ENCODE peak calls at places on chromosomes 1 and 21, in ten cellular contexts. F is AG10803; S is AG04449; D is fibroblast of villous mesenchyme; V is CD8-positive, alpha-beta T cell; O is sigmoid colon; N is body of pancreas; Y is MM.1S; W is lower lobe of right lung; B is heart left ventricle. Z is an unnamed sample.

GRCh38 chr1:151293093-151293492 is 11.0 kb downstream of the ZNF687 start:
- DNase-seq in O (no peak), Y (no peak), D (no peak), N (no peak), F (no peak), B (no peak), S (no peak), W (peak; percentile 35), V (no peak), Z (no peak)

GRCh38 chr1:206489980-206490534 is 17.3 kb upstream of the RASSF5 start:
- DNase-seq in S (no peak), Y (peak; percentile 76), O (peak; percentile 85), F (peak; percentile 70), B (peak; percentile 84), V (peak; percentile 72), D (peak; percentile 74), N (peak; percentile 90), W (peak; percentile 81), Z (peak; percentile 71)

GRCh38 chr1:13707211-13707610 is 7.2 kb downstream of the PRDM2 start:
- DNase-seq in Y (no peak), B (no peak), W (no peak), D (peak; percentile 57), F (peak; percentile 70), S (no peak), O (no peak), N (no peak), V (no peak), Z (no peak)

GRCh38 chr21:33871171-33871570 is 44.4 kb downstream of the ATP5PO start:
- DNase-seq in B (no peak), D (no peak), F (peak; percentile 42), O (no peak), N (no peak), W (no peak), S (no peak), V (no peak), Y (no peak), Z (peak; percentile 19)

GRCh38 chr1:1799716-1800115 is 21.4 kb upstream of the NADK start:
- DNase-seq in B (no peak), Y (peak; percentile 64), D (no peak), N (no peak), O (no peak), S (no peak), F (no peak), W (no peak), V (no peak), Z (no peak)

GRCh38 chr1:54180666-54181360 is 19.0 kb downstream of the CYB5RL start:
- DNase-seq in F (no peak), B (no peak), V (no peak), Y (no peak), W (no peak), S (no peak), D (no peak), O (no peak), N (no peak), Z (no peak)

GRCh38 chr1:15669864-15670263 is 14.3 kb upstream of the PLEKHM2 start:
- DNase-seq in V (no peak), N (no peak), F (no peak), S (no peak), O (no peak), B (no peak), W (no peak), D (no peak), Y (no peak), Z (no peak)

GRCh38 chr21:27803571-27803970 is 836.7 kb upstream of the ADAMTS5 start:
- DNase-seq in S (no peak), O (no peak), W (no peak), Y (no peak), F (no peak), B (no peak), D (no peak), N (no peak), V (no peak), Z (no peak)

GRCh38 chr1:160630523-160631087 is 16.2 kb downstream of the SLAMF1 start:
- DNase-seq in D (peak; percentile 9), N (no peak), W (no peak), Y (no peak), V (no peak), B (no peak), F (no peak), O (no peak), S (no peak), Z (no peak)

GRCh38 chr1:98019747-98020146 is 98.9 kb upstream of the DPYD start:
- DNase-seq in O (no peak), F (no peak), B (no peak), D (no peak), Y (no peak), N (no peak), S (no peak), V (no peak), W (no peak), Z (no peak)

GRCh38 chr21:42234026-42234425 is 15.1 kb downstream of the ABCG1 start:
- DNase-seq in W (peak; percentile 30), V (no peak), F (no peak), D (no peak), N (no peak), Y (no peak), S (no peak), B (no peak), O (no peak), Z (no peak)

GRCh38 chr1:27885620-27886352 is 13.4 kb downstream of the THEMIS2 start:
- DNase-seq in D (no peak), S (no peak), Y (no peak), W (no peak), O (peak; percentile 60), V (no peak), N (no peak), F (no peak), B (no peak), Z (no peak)

GRCh38 chr1:156006666-156007376 is 13.9 kb downstream of the SSR2 start:
- DNase-seq in F (no peak), V (no peak), Y (no peak), O (no peak), D (no peak), N (no peak), B (no peak), W (no peak), S (no peak), Z (no peak)

GRCh38 chr1:42674214-42674613 is 8.0 kb upstream of the YBX1 start:
- DNase-seq in N (peak; percentile 27), B (no peak), Y (no peak), D (no peak), W (no peak), S (no peak), V (no peak), F (no peak), O (no peak), Z (no peak)

GRCh38 chr1:165207774-165208359 is 148.6 kb downstream of the LMX1A start:
- DNase-seq in O (no peak), F (no peak), S (no peak), W (no peak), N (no peak), Y (no peak), V (no peak), B (no peak), D (no peak), Z (no peak)
- H3K4me3 ChIP-seq in O (no peak overlapping the region), F (no peak overlapping the region), S (no peak overlapping the region), W (no peak overlapping the region), N (no peak overlapping the region), Y (no peak overlapping the region), V (no peak overlapping the region), B (no peak overlapping the region), D (no peak overlapping the region), Z (no peak overlapping the region)

GRCh38 chr1:202187697-202188407 is 5.7 kb upstream of the LGR6 start:
- DNase-seq in W (no peak), S (no peak), F (no peak), N (no peak), B (peak; percentile 40), V (no peak), O (no peak), D (no peak), Y (no peak), Z (no peak)

GRCh38 chr1:202187040-202187671 is 6.4 kb upstream of the LGR6 start:
- DNase-seq in O (no peak), D (no peak), V (no peak), B (peak; percentile 60), Y (no peak), F (no peak), N (no peak), S (no peak), W (peak; percentile 78), Z (no peak)

GRCh38 chr1:202189012-202189790 is 4.4 kb upstream of the LGR6 start:
- DNase-seq in F (peak; percentile 43), D (peak; percentile 55), Y (peak; percentile 83), N (peak; percentile 84), V (peak; percentile 81), B (peak; percentile 87), W (peak; percentile 87), O (no peak), S (no peak), Z (peak; percentile 31)

GRCh38 chr1:202192770-202193613 is 607 bp upstream of the LGR6 start:
- DNase-seq in O (peak; percentile 77), B (peak; percentile 76), F (peak; percentile 33), W (peak; percentile 74), V (peak; percentile 62), S (no peak), N (peak; percentile 67), D (peak; percentile 47), Y (peak; percentile 43), Z (peak; percentile 39)

DNA sequence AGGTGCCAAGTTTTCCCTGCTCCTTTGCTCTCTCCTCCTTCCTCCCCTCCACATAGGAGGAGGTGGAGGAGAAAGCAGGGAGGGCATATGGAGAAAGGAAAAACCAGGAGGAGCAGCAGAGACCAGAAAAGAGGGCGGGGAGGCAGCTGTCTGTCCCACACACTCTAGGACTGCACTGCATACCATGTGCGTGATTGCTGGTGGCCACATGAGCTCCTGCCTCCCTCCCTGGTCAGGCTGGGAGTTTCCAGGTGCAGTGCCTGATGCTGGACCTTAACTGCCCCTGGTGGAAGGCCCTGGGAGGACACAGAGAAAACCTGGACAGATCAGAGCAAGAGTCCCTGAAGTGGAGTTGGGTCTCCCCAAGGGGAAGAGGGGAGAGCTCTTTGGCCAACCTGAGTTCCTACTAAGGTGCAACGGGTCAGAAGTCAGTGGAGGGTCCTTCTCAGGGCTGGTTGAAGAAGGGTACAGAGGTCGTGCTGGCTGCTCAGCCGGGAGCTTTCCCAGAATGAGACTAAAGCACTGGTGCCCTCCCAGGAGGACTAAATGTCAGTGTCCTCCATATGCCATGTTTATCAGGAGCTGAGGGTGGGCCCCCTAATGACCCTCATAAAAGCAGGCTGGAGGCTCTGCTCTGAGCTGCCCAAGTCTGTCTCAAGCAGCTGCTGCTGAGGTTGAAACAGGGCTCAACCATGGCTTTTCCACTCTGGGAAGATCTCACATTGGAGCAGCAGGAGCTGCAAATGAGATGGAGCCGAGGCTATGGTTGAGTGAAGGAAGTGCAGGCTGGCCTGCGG is 3.5 kb upstream of the LGR6 start:
- DNase-seq in D (no peak), F (no peak), O (no peak), W (no peak), N (no peak), B (no peak), Y (no peak), S (no peak), V (no peak), Z (no peak)
- TF ChIP-seq CTCF in D (peak; percentile 28), F (peak; percentile 21), O (no peak), W (no peak), N (no peak), B (no peak), Y (peak; percentile 14), S (peak; percentile 32), V (no peak), Z (peak; percentile 27)

GRCh38 chr1:214187933-214188332 is 93.0 kb upstream of the SMYD2 start:
- DNase-seq in S (no peak), N (no peak), F (no peak), B (no peak), W (no peak), D (no peak), Y (no peak), O (no peak), V (no peak), Z (no peak)
- H3K4me3 ChIP-seq in S (no peak overlapping the region), N (no peak overlapping the region), F (no peak overlapping the region), B (no peak overlapping the region), W (no peak overlapping the region), D (no peak overlapping the region), Y (no peak overlapping the region), O (no peak overlapping the region), V (no peak overlapping the region), Z (no peak overlapping the region)

GRCh38 chr21:15894596-15894995 is 164.8 kb downstream of the USP25 start:
- DNase-seq in Y (no peak), O (no peak), S (no peak), W (no peak), F (peak; percentile 36), D (peak; percentile 38), N (no peak), V (no peak), B (no peak), Z (peak; percentile 62)
- TF ChIP-seq CTCF in Y (peak; percentile 17), O (no peak), S (peak; percentile 7), W (no peak), F (peak; percentile 59), D (peak; percentile 31), N (peak; percentile 14), V (no peak), B (peak; percentile 43), Z (peak; percentile 44)

Z was measured in astrocyte of the spinal cord.